ENCODE peak calls at places on chromosomes 1 and 21, in seven cellular contexts. One of them, this sample, is unnamed.
A peak's percentile ranks its signal among the peaks of the same experiment; 100 is the strongest.

GRCh38 chr1:158793604-158794003 is 12.6 kb upstream of the OR6N2 start:
- DNase-seq in choroid plexus epithelial cell: peak; percentile 11
- DNase-seq in heart left ventricle: no peak
- DNase-seq in esophagus squamous epithelium: no peak
- DNase-seq in spleen: no peak
- DNase-seq in HFF-Myc: no peak
- DNase-seq in AG10803: no peak
- DNase-seq in this sample: no peak

GRCh38 chr21:34129039-34129891 is 55.9 kb downstream of the MRPS6 start:
- DNase-seq in choroid plexus epithelial cell: peak; percentile 95
- DNase-seq in heart left ventricle: peak; percentile 73
- DNase-seq in esophagus squamous epithelium: no peak
- DNase-seq in spleen: no peak
- DNase-seq in HFF-Myc: peak; percentile 90
- DNase-seq in AG10803: peak; percentile 81
- DNase-seq in this sample: peak; percentile 91

GRCh38 chr1:20829531-20829930 is 42.4 kb upstream of the HP1BP3 start:
- DNase-seq in choroid plexus epithelial cell: no peak
- DNase-seq in heart left ventricle: no peak
- DNase-seq in esophagus squamous epithelium: no peak
- DNase-seq in spleen: no peak
- DNase-seq in HFF-Myc: no peak
- DNase-seq in AG10803: peak; percentile 13
- DNase-seq in this sample: no peak

GRCh38 chr1:158246650-158247049 is 7.6 kb upstream of the CD1A start:
- DNase-seq in choroid plexus epithelial cell: no peak
- DNase-seq in heart left ventricle: no peak
- DNase-seq in esophagus squamous epithelium: no peak
- DNase-seq in spleen: no peak
- DNase-seq in HFF-Myc: no peak
- DNase-seq in AG10803: no peak
- DNase-seq in this sample: no peak

GRCh38 chr1:182781849-182782586 is 7.6 kb upstream of the NPL start:
- DNase-seq in choroid plexus epithelial cell: peak; percentile 65
- DNase-seq in heart left ventricle: peak; percentile 77
- DNase-seq in esophagus squamous epithelium: no peak
- DNase-seq in spleen: peak; percentile 86
- DNase-seq in HFF-Myc: no peak
- DNase-seq in AG10803: peak; percentile 67
- DNase-seq in this sample: peak; percentile 64

GRCh38 chr1:64080947-64081562 is 122.4 kb upstream of the UBE2U start:
- DNase-seq in choroid plexus epithelial cell: no peak
- DNase-seq in heart left ventricle: no peak
- DNase-seq in esophagus squamous epithelium: no peak
- DNase-seq in spleen: no peak
- DNase-seq in HFF-Myc: no peak
- DNase-seq in AG10803: no peak
- DNase-seq in this sample: peak; percentile 26

GRCh38 chr21:37264808-37265207 is 2.3 kb downstream of the VPS26C start:
- DNase-seq in choroid plexus epithelial cell: no peak
- DNase-seq in heart left ventricle: no peak
- DNase-seq in esophagus squamous epithelium: no peak
- DNase-seq in spleen: no peak
- DNase-seq in HFF-Myc: no peak
- DNase-seq in AG10803: no peak
- DNase-seq in this sample: no peak

GRCh38 chr1:75345538-75346292 is 211.5 kb downstream of the LHX8 start:
- DNase-seq in choroid plexus epithelial cell: peak; percentile 52
- DNase-seq in heart left ventricle: no peak
- DNase-seq in esophagus squamous epithelium: no peak
- DNase-seq in spleen: no peak
- DNase-seq in HFF-Myc: no peak
- DNase-seq in AG10803: no peak
- DNase-seq in this sample: peak; percentile 64

GRCh38 chr1:100438789-100439188 is 86.5 kb downstream of the CDC14A start:
- DNase-seq in choroid plexus epithelial cell: no peak
- DNase-seq in heart left ventricle: no peak
- DNase-seq in esophagus squamous epithelium: no peak
- DNase-seq in spleen: no peak
- DNase-seq in HFF-Myc: no peak
- DNase-seq in AG10803: no peak
- DNase-seq in this sample: no peak

GRCh38 chr1:206725053-206725963 is 40.6 kb downstream of the MAPKAPK2 start:
- DNase-seq in choroid plexus epithelial cell: peak; percentile 72
- DNase-seq in heart left ventricle: no peak
- DNase-seq in esophagus squamous epithelium: no peak
- DNase-seq in spleen: no peak
- DNase-seq in HFF-Myc: no peak
- DNase-seq in AG10803: peak; percentile 46
- DNase-seq in this sample: peak; percentile 32

GRCh38 chr21:27802816-27803475 is 836.1 kb upstream of the ADAMTS5 start:
- DNase-seq in choroid plexus epithelial cell: peak; percentile 80
- DNase-seq in heart left ventricle: no peak
- DNase-seq in esophagus squamous epithelium: no peak
- DNase-seq in spleen: no peak
- DNase-seq in HFF-Myc: no peak
- DNase-seq in AG10803: peak; percentile 56
- DNase-seq in this sample: peak; percentile 38

GRCh38 chr1:25556791-25557476 is 13.5 kb downstream of the LDLRAP1 start:
- DNase-seq in choroid plexus epithelial cell: peak; percentile 74
- DNase-seq in heart left ventricle: no peak
- DNase-seq in esophagus squamous epithelium: no peak
- DNase-seq in spleen: no peak
- DNase-seq in HFF-Myc: no peak
- DNase-seq in AG10803: peak; percentile 65
- DNase-seq in this sample: no peak

GRCh38 chr1:109792056-109792831 is 28.5 kb upstream of the EPS8L3 start:
- DNase-seq in choroid plexus epithelial cell: peak; percentile 96
- DNase-seq in heart left ventricle: peak; percentile 77
- DNase-seq in esophagus squamous epithelium: no peak
- DNase-seq in spleen: no peak
- DNase-seq in HFF-Myc: peak; percentile 87
- DNase-seq in AG10803: peak; percentile 94
- DNase-seq in this sample: peak; percentile 95

GRCh38 chr1:211609120-211610024 is 30.4 kb upstream of the SLC30A1 start:
- DNase-seq in choroid plexus epithelial cell: peak; percentile 51
- DNase-seq in heart left ventricle: no peak
- DNase-seq in esophagus squamous epithelium: no peak
- DNase-seq in spleen: no peak
- DNase-seq in HFF-Myc: no peak
- DNase-seq in AG10803: no peak
- DNase-seq in this sample: peak; percentile 19

GRCh38 chr21:44925027-44925755 is 4.5 kb upstream of the ITGB2 start:
- DNase-seq in choroid plexus epithelial cell: peak; percentile 76
- DNase-seq in heart left ventricle: no peak
- DNase-seq in esophagus squamous epithelium: no peak
- DNase-seq in spleen: peak; percentile 44
- DNase-seq in HFF-Myc: no peak
- DNase-seq in AG10803: peak; percentile 83
- DNase-seq in this sample: peak; percentile 23

GRCh38 chr1:197367631-197368030 is 99.6 kb downstream of the CRB1 start:
- DNase-seq in choroid plexus epithelial cell: no peak
- DNase-seq in heart left ventricle: no peak
- DNase-seq in esophagus squamous epithelium: no peak
- DNase-seq in spleen: no peak
- DNase-seq in HFF-Myc: no peak
- DNase-seq in AG10803: no peak
- DNase-seq in this sample: no peak

GRCh38 chr1:93641527-93641926 is 40.1 kb downstream of the BCAR3 start:
- DNase-seq in choroid plexus epithelial cell: peak; percentile 71
- DNase-seq in heart left ventricle: no peak
- DNase-seq in esophagus squamous epithelium: no peak
- DNase-seq in spleen: no peak
- DNase-seq in HFF-Myc: no peak
- DNase-seq in AG10803: no peak
- DNase-seq in this sample: no peak

GRCh38 chr1:216793303-216793702 is 70.1 kb upstream of the ESRRG start:
- DNase-seq in choroid plexus epithelial cell: no peak
- DNase-seq in heart left ventricle: no peak
- DNase-seq in esophagus squamous epithelium: no peak
- DNase-seq in spleen: no peak
- DNase-seq in HFF-Myc: no peak
- DNase-seq in AG10803: no peak
- DNase-seq in this sample: no peak

GRCh38 chr1:16053781-16054502 is 10.4 kb downstream of the CLCNKB start:
- DNase-seq in choroid plexus epithelial cell: no peak
- DNase-seq in heart left ventricle: no peak
- DNase-seq in esophagus squamous epithelium: no peak
- DNase-seq in spleen: no peak
- DNase-seq in HFF-Myc: no peak
- DNase-seq in AG10803: no peak
- DNase-seq in this sample: no peak

GRCh38 chr1:84299536-84300260 is 1.8 kb upstream of the SAMD13 start:
- DNase-seq in choroid plexus epithelial cell: peak; percentile 18
- DNase-seq in heart left ventricle: no peak
- DNase-seq in esophagus squamous epithelium: no peak
- DNase-seq in spleen: no peak
- DNase-seq in HFF-Myc: no peak
- DNase-seq in AG10803: no peak
- DNase-seq in this sample: peak; percentile 22

GRCh38 chr1:96845464-96845863 is 123.9 kb downstream of the PTBP2 start:
- DNase-seq in choroid plexus epithelial cell: peak; percentile 41
- DNase-seq in heart left ventricle: no peak
- DNase-seq in esophagus squamous epithelium: no peak
- DNase-seq in spleen: peak; percentile 78
- DNase-seq in HFF-Myc: no peak
- DNase-seq in AG10803: no peak
- DNase-seq in this sample: no peak
- TF ChIP-seq CTCF in choroid plexus epithelial cell: peak; percentile 72
- TF ChIP-seq CTCF in heart left ventricle: peak; percentile 67
- TF ChIP-seq CTCF in esophagus squamous epithelium: peak; percentile 27
- TF ChIP-seq CTCF in spleen: peak; percentile 58
- TF ChIP-seq CTCF in HFF-Myc: peak; percentile 59
- TF ChIP-seq CTCF in AG10803: peak; percentile 41
- TF ChIP-seq CTCF in this sample: peak; percentile 56

GRCh38 chr1:5271264-5271663 is 616.9 kb downstream of the AJAP1 start:
- DNase-seq in choroid plexus epithelial cell: no peak
- DNase-seq in heart left ventricle: no peak
- DNase-seq in esophagus squamous epithelium: no peak
- DNase-seq in spleen: no peak
- DNase-seq in HFF-Myc: no peak
- DNase-seq in AG10803: no peak
- DNase-seq in this sample: no peak

GRCh38 chr1:5279127-5279526 is 624.7 kb downstream of the AJAP1 start:
- DNase-seq in choroid plexus epithelial cell: peak; percentile 0
- DNase-seq in heart left ventricle: no peak
- DNase-seq in esophagus squamous epithelium: no peak
- DNase-seq in spleen: no peak
- DNase-seq in HFF-Myc: no peak
- DNase-seq in AG10803: no peak
- DNase-seq in this sample: no peak

GRCh38 chr1:5267603-5268235 is 613.3 kb downstream of the AJAP1 start:
- DNase-seq in choroid plexus epithelial cell: no peak
- DNase-seq in heart left ventricle: peak; percentile 23
- DNase-seq in esophagus squamous epithelium: no peak
- DNase-seq in spleen: peak; percentile 56
- DNase-seq in HFF-Myc: no peak
- DNase-seq in AG10803: no peak
- DNase-seq in this sample: no peak

GRCh38 chr1:5269901-5270300 is 615.5 kb downstream of the AJAP1 start:
- DNase-seq in choroid plexus epithelial cell: no peak
- DNase-seq in heart left ventricle: no peak
- DNase-seq in esophagus squamous epithelium: no peak
- DNase-seq in spleen: peak; percentile 36
- DNase-seq in HFF-Myc: no peak
- DNase-seq in AG10803: no peak
- DNase-seq in this sample: no peak

GRCh38 chr1:5273280-5274003 is 619.0 kb downstream of the AJAP1 start:
- DNase-seq in choroid plexus epithelial cell: no peak
- DNase-seq in heart left ventricle: no peak
- DNase-seq in esophagus squamous epithelium: no peak
- DNase-seq in spleen: peak; percentile 21
- DNase-seq in HFF-Myc: no peak
- DNase-seq in AG10803: no peak
- DNase-seq in this sample: no peak
- TF ChIP-seq CTCF in choroid plexus epithelial cell: no peak
- TF ChIP-seq CTCF in heart left ventricle: no peak
- TF ChIP-seq CTCF in esophagus squamous epithelium: no peak
- TF ChIP-seq CTCF in spleen: no peak
- TF ChIP-seq CTCF in HFF-Myc: no peak
- TF ChIP-seq CTCF in AG10803: no peak
- TF ChIP-seq CTCF in this sample: no peak

DNA sequence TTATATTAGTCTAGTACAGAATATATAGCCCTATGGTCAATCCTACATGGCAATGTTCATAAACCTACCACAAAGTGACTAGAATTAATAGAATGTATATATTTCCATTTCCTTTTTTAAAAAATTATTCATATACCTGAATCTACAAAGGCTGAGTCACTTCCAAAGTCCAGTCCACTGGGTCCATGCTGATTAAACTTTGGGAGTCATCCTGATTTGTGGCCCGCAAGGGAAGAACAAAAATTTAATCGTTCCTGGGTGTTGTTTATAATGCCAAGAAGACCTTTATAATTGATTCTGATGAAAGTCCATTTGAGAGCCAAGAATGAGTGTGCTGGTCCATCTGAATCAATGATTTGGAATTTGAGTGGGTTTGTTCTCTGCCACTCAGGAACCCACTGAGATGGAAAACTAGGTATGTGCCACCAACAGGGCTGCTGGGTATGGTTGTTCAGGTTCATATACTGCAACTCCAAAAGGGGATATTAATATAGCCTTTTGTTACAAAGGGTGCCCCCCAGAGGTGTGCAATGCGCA is 221.9 kb upstream of the PLXNA2 start:
- DNase-seq in choroid plexus epithelial cell: no peak
- DNase-seq in heart left ventricle: no peak
- DNase-seq in esophagus squamous epithelium: no peak
- DNase-seq in spleen: no peak
- DNase-seq in HFF-Myc: no peak
- DNase-seq in AG10803: no peak
- DNase-seq in this sample: no peak
- TF ChIP-seq CTCF in choroid plexus epithelial cell: no peak
- TF ChIP-seq CTCF in heart left ventricle: no peak
- TF ChIP-seq CTCF in esophagus squamous epithelium: no peak
- TF ChIP-seq CTCF in spleen: no peak
- TF ChIP-seq CTCF in HFF-Myc: no peak
- TF ChIP-seq CTCF in AG10803: no peak
- TF ChIP-seq CTCF in this sample: no peak

GRCh38 chr1:13829152-13829769 is 129.3 kb downstream of the PRDM2 start:
- DNase-seq in choroid plexus epithelial cell: no peak
- DNase-seq in heart left ventricle: no peak
- DNase-seq in esophagus squamous epithelium: no peak
- DNase-seq in spleen: no peak
- DNase-seq in HFF-Myc: no peak
- DNase-seq in AG10803: no peak
- DNase-seq in this sample: no peak
- TF ChIP-seq CTCF in choroid plexus epithelial cell: no peak
- TF ChIP-seq CTCF in heart left ventricle: no peak
- TF ChIP-seq CTCF in esophagus squamous epithelium: no peak
- TF ChIP-seq CTCF in spleen: no peak
- TF ChIP-seq CTCF in HFF-Myc: no peak
- TF ChIP-seq CTCF in AG10803: no peak
- TF ChIP-seq CTCF in this sample: no peak

GRCh38 chr1:18972531-18972930 is 16.1 kb upstream of the IFFO2 start:
- DNase-seq in choroid plexus epithelial cell: peak; percentile 57
- DNase-seq in heart left ventricle: no peak
- DNase-seq in esophagus squamous epithelium: no peak
- DNase-seq in spleen: no peak
- DNase-seq in HFF-Myc: no peak
- DNase-seq in AG10803: peak; percentile 65
- DNase-seq in this sample: peak; percentile 53
- TF ChIP-seq CTCF in choroid plexus epithelial cell: peak; percentile 50
- TF ChIP-seq CTCF in heart left ventricle: peak; percentile 60
- TF ChIP-seq CTCF in esophagus squamous epithelium: peak; percentile 48
- TF ChIP-seq CTCF in spleen: peak; percentile 47
- TF ChIP-seq CTCF in HFF-Myc: peak; percentile 21
- TF ChIP-seq CTCF in AG10803: peak; percentile 37
- TF ChIP-seq CTCF in this sample: peak; percentile 37

This sample was measured in astrocyte of the spinal cord.